ENCODE peak calls at places on chromosomes 7 and 10, in four cellular contexts. V, N, T and R are unnamed samples. For H3K4me1, the result is how much of the 10 kb centered on the place peaks cover.

GRCh38 chr7:28626191-28626590 is 213.9 kb downstream of the CREB5 start:
- DNase-seq in V (no peak), N (no peak), T (no peak), R (no peak)

GRCh38 chr10:75398630-75399460 is 2.7 kb downstream of the ZNF503 start:
- DNase-seq in V (no peak), T (no peak), N (no peak), R (peak)

GRCh38 chr7:32142649-32143048 is 72.4 kb upstream of the PDE1C start:
- DNase-seq in V (no peak), N (no peak), T (no peak), R (no peak)

GRCh38 chr10:53013201-53013808 is 240.7 kb upstream of the MBL2 start:
- DNase-seq in T (no peak), V (peak), N (no peak), R (no peak)

GRCh38 chr7:96327429-96327828 is 5.5 kb upstream of the SLC25A13 start:
- DNase-seq in V (no peak), T (no peak), N (no peak), R (peak)

GRCh38 chr7:141563956-141564623 is 12.9 kb downstream of the AGK start:
- DNase-seq in N (peak), V (peak), T (no peak), R (no peak)

GRCh38 chr7:115748123-115748738 is 282.3 kb downstream of the TFEC start:
- DNase-seq in T (no peak), V (peak), N (no peak), R (peak)

GRCh38 chr10:61042533-61042932 is 98.5 kb upstream of the RHOBTB1 start:
- DNase-seq in T (no peak), V (no peak), N (no peak), R (no peak)

GRCh38 chr7:123747089-123747488 is 1.7 kb downstream of the WASL start:
- DNase-seq in N (peak), T (no peak), V (peak), R (no peak)

GRCh38 chr10:90179696-90180407 is 478.5 kb downstream of the KIF20B start:
- DNase-seq in V (no peak), T (no peak), N (no peak), R (peak)

GRCh38 chr7:73606801-73607691 is 17.3 kb downstream of the MLXIPL start:
- DNase-seq in N (peak), V (peak), T (peak), R (peak)

GRCh38 chr10:69976795-69977546 is 75.7 kb upstream of the MACROH2A2 start:
- DNase-seq in V (peak), N (no peak), T (no peak), R (no peak)

GRCh38 chr10:132476146-132477065 is 61.2 kb upstream of the INPP5A start:
- DNase-seq in T (no peak), V (no peak), N (no peak), R (no peak)
- H3K4me1 ChIP-seq in T (under half), V (under half), N (under half), R (under half)

GRCh38 chr7:106616692-106617052 is 44.3 kb downstream of the CCDC71L start:
- DNase-seq in V (no peak), N (no peak), T (no peak), R (no peak)

GRCh38 chr7:106615808-106616691 is 44.9 kb downstream of the CCDC71L start:
- DNase-seq in T (no peak), N (no peak), V (no peak), R (no peak)

GRCh38 chr7:106613861-106614560 is 46.9 kb downstream of the CCDC71L start:
- DNase-seq in N (no peak), T (no peak), V (no peak), R (no peak)

GRCh38 chr7:106613279-106613678 is 47.7 kb downstream of the CCDC71L start:
- DNase-seq in T (no peak), V (no peak), N (no peak), R (no peak)

DNA sequence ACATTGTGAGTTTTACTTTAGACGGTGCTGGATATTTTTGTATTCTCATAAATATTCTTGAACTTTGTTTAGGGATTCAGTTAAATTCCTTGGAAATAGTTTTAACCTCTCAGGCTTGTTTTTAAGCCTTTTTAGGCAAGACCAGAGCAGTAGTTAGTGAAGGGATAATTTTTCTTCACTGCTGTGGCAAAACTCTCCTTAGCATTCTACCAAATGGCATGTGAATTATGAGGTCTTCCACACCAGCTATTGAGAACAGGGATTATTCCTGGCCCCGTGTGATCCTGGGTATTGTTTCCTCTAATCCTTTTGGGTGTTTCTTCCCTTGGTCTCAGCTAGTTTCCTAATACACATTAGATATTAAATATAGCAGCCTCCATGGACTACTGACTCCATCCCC is 46.2 kb downstream of the CCDC71L start:
- DNase-seq in N (no peak), T (no peak), V (no peak), R (no peak)
- TF ChIP-seq EZH2phosphoT487 in N (no peak), T (no peak), V (no peak), R (no peak)

DNA sequence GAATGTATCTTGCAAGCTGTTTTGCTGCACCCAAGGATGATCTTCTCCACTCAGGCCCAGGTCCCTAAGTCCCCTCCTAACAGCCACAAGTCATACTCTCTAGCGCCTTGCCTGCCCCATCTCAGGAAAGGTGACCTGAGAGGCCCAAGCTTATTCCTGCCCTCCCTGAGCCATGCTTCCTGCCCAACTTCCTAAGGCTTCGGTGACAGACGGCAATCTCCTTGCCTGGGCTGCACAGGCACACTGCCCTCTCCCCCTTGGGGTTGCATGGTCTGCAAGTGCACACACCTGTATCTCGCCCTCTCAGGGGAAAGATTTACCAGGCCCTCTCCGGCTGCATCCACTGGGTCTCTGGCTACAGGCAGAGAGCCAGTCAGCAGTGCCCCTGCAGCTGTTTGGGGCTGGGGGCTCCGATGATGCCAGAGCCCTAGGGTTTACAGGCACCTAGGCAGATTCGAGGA is 771 bp upstream of the ADIRF start:
- DNase-seq in T (no peak), V (no peak), N (no peak), R (no peak)
- H3K27ac ChIP-seq in T (no peak), V (no peak), N (no peak), R (no peak)

GRCh38 chr7:130954918-130955559 is 221.0 kb upstream of the KLF14 start:
- DNase-seq in N (no peak), V (no peak), T (no peak), R (no peak)
- H3K4me1 ChIP-seq in N (under half), V (under half), T (under half), R (under half)

DNA sequence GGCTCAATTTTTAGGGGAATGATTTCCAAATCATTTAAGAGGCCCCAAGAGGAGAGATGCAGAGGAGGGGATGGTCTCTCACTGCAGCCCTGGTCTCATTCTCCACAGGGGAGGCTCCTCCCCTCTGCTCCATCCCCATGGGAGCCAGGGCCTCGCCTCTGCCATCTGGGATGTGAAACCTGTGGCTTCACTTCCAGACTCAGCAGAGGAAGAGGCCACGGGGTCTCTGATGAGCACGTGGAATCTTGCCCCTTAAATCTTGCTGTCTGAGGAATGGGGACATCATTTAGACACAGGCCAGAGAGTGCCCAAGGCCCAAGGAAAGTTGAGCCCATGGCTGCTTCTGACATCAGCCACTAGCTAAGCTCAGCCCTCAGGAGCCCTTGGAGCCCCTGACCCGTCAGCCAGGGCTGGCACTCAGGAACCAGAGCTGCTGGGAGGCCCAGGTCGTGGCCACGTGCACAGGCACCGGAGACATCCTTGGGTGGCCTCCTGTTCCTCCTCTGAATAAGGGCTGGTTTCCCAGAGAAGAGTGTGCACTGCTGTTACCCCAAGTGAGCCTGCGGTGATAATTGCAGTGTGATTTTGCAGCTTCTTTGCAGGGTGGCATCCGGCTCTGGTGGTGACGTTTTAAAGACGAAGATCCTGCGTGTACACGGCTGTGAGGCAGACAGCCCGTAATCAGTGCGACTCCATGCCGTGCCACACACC is 50.5 kb downstream of the VIPR2 start:
- DNase-seq in V (no peak), N (no peak), T (no peak), R (no peak)
- TF ChIP-seq EZH2phosphoT487 in V (no peak), N (no peak), T (no peak), R (no peak)

GRCh38 chr7:47330026-47330425 is 251.9 kb downstream of the TNS3 start:
- DNase-seq in V (no peak), T (no peak), N (no peak), R (no peak)
- H3K27ac ChIP-seq in V (no peak), T (no peak), N (no peak), R (no peak)

DNA sequence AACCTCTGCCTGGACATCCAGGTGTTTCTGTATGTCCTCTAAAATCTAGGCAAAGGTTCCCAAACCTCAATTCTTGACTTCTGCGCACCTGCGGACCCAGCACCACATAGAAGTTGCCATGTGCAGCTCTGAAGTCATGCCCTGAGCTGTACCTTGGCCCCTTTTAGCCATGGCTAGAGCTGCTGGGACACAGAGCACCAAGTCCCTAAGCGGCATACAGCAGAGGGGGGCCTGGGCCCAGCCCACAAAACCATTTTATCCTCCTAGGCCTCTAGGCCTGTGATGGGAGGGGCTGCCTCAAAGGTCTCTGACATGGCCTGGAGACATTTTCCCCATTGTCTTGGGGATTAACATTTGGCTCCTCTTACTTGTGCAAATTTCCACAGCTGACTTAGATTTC is 14.6 kb downstream of the TMEM243 start:
- DNase-seq in T (no peak), N (peak), V (no peak), R (no peak)
- H3K4me1 ChIP-seq in T (under half), N (under half), V (under half), R (under half)